ENCODE peak calls at places on chromosomes 4 and X, in nine cellular contexts. L is putamen, I is cardiac muscle cell, H is NCI-H1436 treated with DMSO at 0.1 percent for 48 hours, M is NCI-H1105, A is EL, E is adrenal gland, Z is amygdala, B is kidney tubule cell. O is an unnamed sample.

GRCh38 chrX:56576721-56577120 is 13.3 kb downstream of the UBQLN2 start:
- DNase-seq in L (no peak), I (no peak), H (no peak), M (no peak), A (no peak), E (no peak), Z (no peak), B (no peak), O (no peak)

GRCh38 chrX:10507181-10507580 is 113.2 kb downstream of the MID1 start:
- DNase-seq in L (no peak), I (peak), H (no peak), M (no peak), A (peak), E (no peak), Z (no peak), B (peak), O (no peak)

GRCh38 chr4:187937557-187937956 is 58.0 kb upstream of the ZFP42 start:
- DNase-seq in L (no peak), I (no peak), H (no peak), M (no peak), A (no peak), E (no peak), Z (no peak), B (no peak), O (no peak)

GRCh38 chr4:183591301-183591700 is 67.7 kb downstream of the RWDD4 start:
- DNase-seq in L (no peak), I (no peak), H (no peak), M (no peak), A (peak), E (no peak), Z (no peak), B (no peak), O (no peak)

GRCh38 chr4:26503844-26504243 is 13.6 kb upstream of the CCKAR start:
- DNase-seq in L (no peak), I (no peak), H (no peak), M (no peak), A (no peak), E (no peak), Z (no peak), B (no peak), O (no peak)

GRCh38 chr4:90816754-90817153 is 689.6 kb downstream of the CCSER1 start:
- DNase-seq in L (no peak), I (no peak), H (no peak), M (no peak), A (no peak), E (no peak), Z (no peak), B (no peak), O (no peak)

GRCh38 chrX:40576291-40576690 is 4.5 kb upstream of the ATP6AP2 start:
- DNase-seq in L (no peak), I (no peak), H (no peak), M (no peak), A (no peak), E (no peak), Z (no peak), B (no peak), O (no peak)

GRCh38 chrX:1873671-1874070 is 258.8 kb downstream of the ASMT start:
- DNase-seq in L (no peak), I (no peak), H (no peak), M (no peak), A (no peak), E (no peak), Z (no peak), B (no peak), O (no peak)

GRCh38 chr4:91916219-91916618 is 387.5 kb upstream of the GRID2 start:
- DNase-seq in L (no peak), I (peak), H (no peak), M (no peak), A (no peak), E (no peak), Z (no peak), B (no peak), O (no peak)

GRCh38 chr4:106986486-106986885 is 49.6 kb downstream of the DKK2 start:
- DNase-seq in L (no peak), I (no peak), H (no peak), M (no peak), A (peak), E (no peak), Z (no peak), B (no peak), O (no peak)

GRCh38 chrX:52424658-52425057 is 55.8 kb downstream of the XAGE2 start:
- DNase-seq in L (no peak), I (no peak), H (no peak), M (no peak), A (peak), E (no peak), Z (no peak), B (peak), O (no peak)

GRCh38 chrX:29241831-29242230 is 654.6 kb downstream of the IL1RAPL1 start:
- DNase-seq in L (no peak), I (no peak), H (no peak), M (no peak), A (no peak), E (no peak), Z (no peak), B (no peak), O (no peak)

GRCh38 chr4:138087181-138087714 is 154.9 kb downstream of the SLC7A11 start:
- DNase-seq in L (no peak), I (no peak), H (no peak), M (no peak), A (no peak), E (no peak), Z (no peak), B (no peak), O (no peak)

GRCh38 chr4:83870551-83870950 is 334.6 kb downstream of the GPAT3 start:
- DNase-seq in L (no peak), I (no peak), H (no peak), M (no peak), A (no peak), E (no peak), Z (no peak), B (no peak), O (no peak)

GRCh38 chrX:65463550-65463949 is 71.0 kb downstream of the LAS1L start:
- DNase-seq in L (no peak), I (peak), H (no peak), M (no peak), A (peak), E (no peak), Z (no peak), B (peak), O (no peak)

GRCh38 chrX:109629310-109629709 is 4.3 kb upstream of the KCNE5 start:
- DNase-seq in L (no peak), I (peak), H (no peak), M (peak), A (no peak), E (no peak), Z (peak), B (no peak), O (no peak)

GRCh38 chr4:87498446-87498900 is 30.7 kb downstream of the SPARCL1 start:
- DNase-seq in L (no peak), I (no peak), H (no peak), M (no peak), A (peak), E (no peak), Z (no peak), B (no peak), O (no peak)

GRCh38 chr4:2936773-2937145 is 26.4 kb downstream of the NOP14 start:
- DNase-seq in L (no peak), I (peak), H (no peak), M (no peak), A (peak), E (peak), Z (no peak), B (peak), O (peak)

GRCh38 chr4:31682796-31683195 is 962.6 kb downstream of the PCDH7 start:
- DNase-seq in L (no peak), I (peak), H (no peak), M (no peak), A (no peak), E (no peak), Z (no peak), B (no peak), O (no peak)